ENCODE peak calls at places on chromosomes 11 and 22, in six cellular contexts. V, N, G, F, A and R are unnamed samples.

GRCh38 chr22:40509401-40510134 is 127.0 kb downstream of the MRTFA start:
- DNase-seq in N (no peak), G (peak; percentile 79), V (no peak), A (peak; percentile 84), F (peak; percentile 52), R (peak; percentile 57)

GRCh38 chr11:115333951-115334350 is 170.3 kb downstream of the CADM1 start:
- DNase-seq in V (no peak), G (no peak), N (no peak), A (no peak), F (no peak), R (no peak)

GRCh38 chr11:124202951-124203350 is 19.8 kb downstream of the OR10D3 start:
- DNase-seq in F (no peak), N (no peak), V (no peak), G (no peak), A (no peak), R (no peak)

GRCh38 chr22:41842996-41843970 is 10.4 kb downstream of the SREBF2 start:
- DNase-seq in V (no peak), A (no peak), F (no peak), N (no peak), G (no peak), R (no peak)

GRCh38 chr11:118908931-118909618 is 16.7 kb downstream of the BCL9L start:
- DNase-seq in F (peak; percentile 54), G (peak; percentile 83), V (peak; percentile 86), N (no peak), A (peak; percentile 93), R (no peak)

GRCh38 chr11:112961146-112961668 is at the start of gene NCAM1:
- DNase-seq in N (no peak), F (peak; percentile 51), G (no peak), V (peak; percentile 96), A (peak; percentile 81), R (no peak)

GRCh38 chr11:116427903-116428637 is 344.7 kb downstream of the BUD13 start:
- DNase-seq in N (no peak), F (no peak), G (no peak), V (no peak), A (no peak), R (no peak)

GRCh38 chr22:44668190-44668885 is 33.7 kb upstream of the PRR5 start:
- DNase-seq in F (no peak), N (peak; percentile 54), G (no peak), V (peak; percentile 75), A (no peak), R (peak; percentile 33)

GRCh38 chr11:114280696-114281095 is 15.5 kb upstream of the NNMT start:
- DNase-seq in N (no peak), F (peak; percentile 79), V (peak; percentile 75), G (peak; percentile 65), A (peak; percentile 66), R (no peak)

GRCh38 chr11:19392321-19392720 is 151.6 kb upstream of the E2F8 start:
- DNase-seq in A (no peak), V (no peak), G (no peak), F (no peak), N (no peak), R (no peak)

GRCh38 chr22:41469218-41469851 is 418 bp downstream of the ACO2 start:
- DNase-seq in A (no peak), F (no peak), G (no peak), N (no peak), V (no peak), R (no peak)

GRCh38 chr11:65258988-65259387 is 2.8 kb upstream of the POLA2 start:
- DNase-seq in A (no peak), G (no peak), N (no peak), V (no peak), F (no peak), R (no peak)

GRCh38 chr11:6229911-6230310 is 4.5 kb downstream of the FHIP1B start:
- DNase-seq in F (peak; percentile 67), V (no peak), A (no peak), N (no peak), G (no peak), R (no peak)

GRCh38 chr11:105189586-105189985 is 50.0 kb upstream of the CARD18 start:
- DNase-seq in A (no peak), G (no peak), F (no peak), N (no peak), V (no peak), R (peak; percentile 74)

GRCh38 chr22:19795617-19796008 is 35.0 kb downstream of the TBX1 start:
- DNase-seq in N (no peak), A (no peak), G (no peak), F (no peak), V (no peak), R (no peak)

GRCh38 chr11:64611176-64611575 is 20.2 kb downstream of the SLC22A12 start:
- DNase-seq in V (no peak), G (no peak), F (no peak), A (no peak), N (no peak), R (no peak)

GRCh38 chr11:9972917-9973504 is 309.1 kb downstream of the SWAP70 start:
- DNase-seq in A (peak; percentile 29), F (no peak), V (no peak), G (no peak), N (no peak), R (no peak)

DNA sequence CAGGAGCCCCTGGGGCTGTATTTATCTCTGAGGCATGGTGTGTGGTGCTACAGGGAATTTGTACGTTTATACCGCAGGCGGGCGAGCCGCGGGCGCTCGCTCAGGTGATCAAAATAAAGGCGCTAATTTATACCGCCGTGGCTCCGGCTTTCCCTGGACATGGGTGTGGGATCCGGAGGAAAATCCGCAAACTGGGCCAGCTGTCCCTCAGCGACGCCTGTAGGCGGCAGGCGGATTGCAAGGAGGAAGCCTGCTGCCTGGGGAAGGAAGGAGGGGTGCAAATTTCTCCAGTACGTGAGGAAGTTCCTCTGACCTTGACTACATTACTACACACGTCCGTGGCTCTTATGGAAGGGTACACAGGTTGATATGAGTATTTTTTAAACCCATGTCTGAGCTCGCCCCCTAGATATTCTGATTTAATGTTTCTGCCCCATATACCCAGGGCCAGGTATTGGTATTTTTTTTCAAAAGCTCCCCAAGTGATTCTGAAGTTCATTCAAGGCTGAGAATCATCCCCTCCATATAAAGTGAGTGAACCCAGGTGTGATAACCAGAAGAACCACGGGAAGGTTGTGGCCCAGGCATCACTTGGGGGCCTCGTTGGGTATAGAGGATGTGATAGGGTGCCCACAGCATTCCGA is 2.8 kb downstream of the MYOD1 start:
- DNase-seq in F (no peak), A (no peak), G (no peak), V (peak; percentile 46), N (no peak), R (no peak)
- TF ChIP-seq CTCF in F (peak; percentile 40), A (no peak), G (peak; percentile 53), V (peak; percentile 39), N (no peak), R (no peak)

GRCh38 chr11:2250041-2250440 is 20.3 kb downstream of the ASCL2 start:
- DNase-seq in F (no peak), G (no peak), V (no peak), N (no peak), A (no peak), R (no peak)
- TF ChIP-seq CTCF in F (no peak), G (no peak), V (no peak), N (no peak), A (no peak), R (no peak)

GRCh38 chr11:129610125-129610524 is 205.5 kb upstream of the TMEM45B start:
- DNase-seq in A (no peak), G (no peak), N (no peak), F (no peak), V (no peak), R (no peak)

GRCh38 chr11:129610545-129610944 is 205.1 kb upstream of the TMEM45B start:
- DNase-seq in V (no peak), A (no peak), F (no peak), N (no peak), G (no peak), R (no peak)

GRCh38 chr11:129613076-129613475 is 202.6 kb upstream of the TMEM45B start:
- DNase-seq in A (no peak), N (no peak), F (no peak), G (no peak), V (no peak), R (no peak)

GRCh38 chr11:129614256-129614944 is 201.2 kb upstream of the TMEM45B start:
- DNase-seq in N (no peak), A (no peak), V (no peak), G (no peak), F (no peak), R (no peak)

DNA sequence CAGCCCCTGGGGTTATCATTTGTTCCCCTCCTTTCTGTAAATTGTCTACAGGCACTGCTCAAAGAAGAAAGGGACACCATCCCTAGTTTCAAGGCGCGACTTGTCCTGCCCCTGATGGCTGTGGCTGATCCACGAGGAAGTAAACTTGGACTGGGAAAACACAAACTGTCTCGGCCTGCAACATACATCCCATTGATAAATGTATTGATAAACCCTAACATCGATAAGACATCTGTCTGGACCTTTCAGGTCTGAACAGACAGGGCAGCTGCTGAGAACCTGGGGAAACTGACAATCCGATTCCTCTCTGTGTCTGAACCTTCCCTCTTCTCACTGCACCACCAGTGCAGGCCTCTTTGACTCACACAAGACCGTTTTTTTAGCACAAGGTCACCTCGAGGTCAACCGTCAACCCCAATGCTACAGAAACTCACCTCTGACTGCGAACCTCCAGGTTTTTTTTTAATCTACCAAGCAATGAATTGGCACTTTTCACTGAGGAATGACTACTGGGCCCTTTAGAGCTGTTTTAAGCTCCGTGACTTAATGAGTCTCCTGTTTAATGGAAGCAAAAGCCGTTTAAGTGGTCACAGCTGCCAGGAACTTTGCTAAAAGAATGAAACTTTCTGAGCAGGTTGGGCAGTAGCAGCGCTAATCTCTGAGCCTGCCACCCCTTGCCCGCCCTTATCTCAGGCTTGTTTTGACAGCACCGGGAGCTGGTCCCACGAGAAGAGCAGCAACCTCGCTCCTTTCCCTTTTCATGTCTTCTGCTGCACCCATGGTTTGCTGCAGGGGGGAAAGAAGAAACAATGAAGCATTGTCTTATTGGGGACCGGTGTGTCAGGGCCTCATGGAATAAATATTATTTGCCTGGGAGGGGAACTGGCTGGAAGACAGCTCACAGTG is 203.7 kb upstream of the TMEM45B start:
- DNase-seq in N (no peak), V (no peak), G (no peak), A (no peak), F (no peak), R (no peak)
- TF ChIP-seq CTCF in N (no peak), V (no peak), G (no peak), A (no peak), F (no peak), R (no peak)

GRCh38 chr11:77062924-77063323 is 3.8 kb upstream of the CAPN5 start:
- DNase-seq in N (no peak), V (no peak), F (peak; percentile 43), A (no peak), G (no peak), R (no peak)
- TF ChIP-seq CTCF in N (no peak), V (no peak), F (peak; percentile 44), A (no peak), G (peak; percentile 17), R (no peak)

DNA sequence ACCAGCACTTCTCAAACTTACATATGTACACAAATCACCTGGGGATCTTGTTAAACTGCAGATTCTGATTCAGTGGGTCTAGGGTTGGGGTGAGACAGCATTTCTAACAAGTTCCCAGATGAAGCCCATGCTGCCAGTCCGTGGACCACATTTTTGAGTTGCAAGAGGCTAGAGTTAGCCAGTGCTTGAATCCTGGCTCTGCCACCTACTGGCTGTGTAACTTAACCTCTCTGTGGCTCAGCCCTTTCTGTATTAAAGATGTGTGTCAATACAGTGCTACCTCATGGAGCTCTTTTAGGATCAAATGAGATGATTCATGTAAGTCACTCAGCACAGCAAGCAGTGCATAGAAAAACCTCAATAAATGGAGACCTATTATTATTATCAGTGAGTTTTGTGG is 90.2 kb upstream of the ISX start:
- DNase-seq in V (no peak), A (no peak), F (no peak), N (no peak), G (no peak), R (no peak)
- TF ChIP-seq CTCF in V (no peak), A (no peak), F (no peak), N (no peak), G (no peak), R (no peak)